ENCODE peak calls at places on chromosomes 11 and 22, in seven cellular contexts. One of them, this sample, is unnamed.

GRCh38 chr11:124602751-124603150 is 8.5 kb upstream of the PANX3 start:
- DNase-seq in A549: no peak
- DNase-seq in tibial nerve: no peak
- DNase-seq in stomach: no peak
- DNase-seq in transverse colon: no peak
- DNase-seq in H1: no peak
- DNase-seq in ovary: no peak
- DNase-seq in this sample: no peak

GRCh38 chr11:114614127-114614720 is 18.6 kb upstream of the NXPE4 start:
- DNase-seq in A549: no peak
- DNase-seq in tibial nerve: no peak
- DNase-seq in stomach: no peak
- DNase-seq in transverse colon: no peak
- DNase-seq in H1: no peak
- DNase-seq in ovary: no peak
- DNase-seq in this sample: no peak

GRCh38 chr11:1553808-1554594 is 18.1 kb downstream of the DUSP8 start:
- DNase-seq in A549: no peak
- DNase-seq in tibial nerve: no peak
- DNase-seq in stomach: peak
- DNase-seq in transverse colon: peak
- DNase-seq in H1: no peak
- DNase-seq in ovary: no peak
- DNase-seq in this sample: no peak

GRCh38 chr11:70247042-70247709 is 23.3 kb upstream of the PPFIA1 start:
- DNase-seq in A549: no peak
- DNase-seq in tibial nerve: no peak
- DNase-seq in stomach: no peak
- DNase-seq in transverse colon: no peak
- DNase-seq in H1: no peak
- DNase-seq in ovary: no peak
- DNase-seq in this sample: no peak

GRCh38 chr11:74462009-74462408 is 5.3 kb downstream of the KCNE3 start:
- DNase-seq in A549: no peak
- DNase-seq in tibial nerve: peak
- DNase-seq in stomach: peak
- DNase-seq in transverse colon: peak
- DNase-seq in H1: no peak
- DNase-seq in ovary: peak
- DNase-seq in this sample: peak

GRCh38 chr11:123478352-123478986 is 48.4 kb downstream of the GRAMD1B start:
- DNase-seq in A549: peak
- DNase-seq in tibial nerve: no peak
- DNase-seq in stomach: peak
- DNase-seq in transverse colon: peak
- DNase-seq in H1: peak
- DNase-seq in ovary: peak
- DNase-seq in this sample: no peak

GRCh38 chr11:33734441-33735165 is 1.6 kb downstream of the CD59 start:
- DNase-seq in A549: no peak
- DNase-seq in tibial nerve: no peak
- DNase-seq in stomach: peak
- DNase-seq in transverse colon: peak
- DNase-seq in H1: no peak
- DNase-seq in ovary: no peak
- DNase-seq in this sample: peak

GRCh38 chr11:135033545-135033944 is 621.5 kb upstream of the B3GAT1 start:
- DNase-seq in A549: no peak
- DNase-seq in tibial nerve: no peak
- DNase-seq in stomach: no peak
- DNase-seq in transverse colon: no peak
- DNase-seq in H1: peak
- DNase-seq in ovary: no peak
- DNase-seq in this sample: no peak

GRCh38 chr11:15841898-15842297 is 514.4 kb downstream of the SOX6 start:
- DNase-seq in A549: no peak
- DNase-seq in tibial nerve: no peak
- DNase-seq in stomach: no peak
- DNase-seq in transverse colon: peak
- DNase-seq in H1: no peak
- DNase-seq in ovary: no peak
- DNase-seq in this sample: no peak

GRCh38 chr11:69044111-69045013 is 4.4 kb upstream of the TPCN2 start:
- DNase-seq in A549: peak
- DNase-seq in tibial nerve: peak
- DNase-seq in stomach: peak
- DNase-seq in transverse colon: peak
- DNase-seq in H1: peak
- DNase-seq in ovary: peak
- DNase-seq in this sample: peak

DNA sequence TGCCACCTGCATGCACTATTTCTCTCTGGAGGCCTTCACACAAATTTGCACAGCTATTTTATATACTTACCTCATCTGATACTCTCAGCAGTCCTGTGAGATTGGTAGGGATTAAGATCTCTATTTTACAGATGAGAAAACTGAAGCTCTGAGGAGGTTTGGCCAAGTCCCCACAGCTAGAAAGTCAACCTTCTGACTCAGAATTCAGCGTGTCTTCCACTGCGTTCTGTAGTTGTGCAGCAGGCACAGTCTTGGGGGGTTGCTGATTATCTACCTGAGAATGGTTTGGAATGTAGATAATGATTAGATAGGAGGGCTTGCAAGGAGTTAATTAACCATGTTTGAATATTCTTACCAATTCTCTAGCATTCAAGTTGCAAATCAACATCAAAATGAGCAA is 2.5 kb upstream of the SORL1 start:
- DNase-seq in A549: no peak
- DNase-seq in tibial nerve: no peak
- DNase-seq in stomach: no peak
- DNase-seq in transverse colon: no peak
- DNase-seq in H1: no peak
- DNase-seq in ovary: no peak
- DNase-seq in this sample: no peak
- H3K27ac ChIP-seq in A549: no peak
- H3K27ac ChIP-seq in tibial nerve: no peak
- H3K27ac ChIP-seq in stomach: no peak
- H3K27ac ChIP-seq in transverse colon: peak
- H3K27ac ChIP-seq in H1: no peak
- H3K27ac ChIP-seq in ovary: no peak
- H3K27ac ChIP-seq in this sample: no peak

GRCh38 chr11:96389604-96390402 is at the start of the genes CCDC82 and JRKL:
- DNase-seq in A549: peak
- DNase-seq in tibial nerve: peak
- DNase-seq in stomach: peak
- DNase-seq in transverse colon: peak
- DNase-seq in H1: peak
- DNase-seq in ovary: peak
- DNase-seq in this sample: peak
- TF ChIP-seq EP300 in A549: no peak
- TF ChIP-seq EP300 in tibial nerve: peak
- TF ChIP-seq EP300 in stomach: no peak
- TF ChIP-seq EP300 in transverse colon: no peak
- TF ChIP-seq EP300 in H1: no peak
- TF ChIP-seq EP300 in ovary: no peak
- TF ChIP-seq EP300 in this sample: no peak

GRCh38 chr11:119422505-119423416 is at the start of gene THY1:
- DNase-seq in A549: no peak
- DNase-seq in tibial nerve: no peak
- DNase-seq in stomach: no peak
- DNase-seq in transverse colon: no peak
- DNase-seq in H1: no peak
- DNase-seq in ovary: no peak
- DNase-seq in this sample: no peak
- H3K27ac ChIP-seq in A549: peak
- H3K27ac ChIP-seq in tibial nerve: peak
- H3K27ac ChIP-seq in stomach: no peak
- H3K27ac ChIP-seq in transverse colon: peak
- H3K27ac ChIP-seq in H1: peak
- H3K27ac ChIP-seq in ovary: no peak
- H3K27ac ChIP-seq in this sample: peak

GRCh38 chr22:36330655-36331305 is 57.0 kb downstream of the MYH9 start:
- DNase-seq in A549: no peak
- DNase-seq in tibial nerve: no peak
- DNase-seq in stomach: no peak
- DNase-seq in transverse colon: no peak
- DNase-seq in H1: no peak
- DNase-seq in ovary: no peak
- DNase-seq in this sample: no peak

GRCh38 chr22:36331306-36331911 is 56.4 kb downstream of the MYH9 start:
- DNase-seq in A549: peak
- DNase-seq in tibial nerve: no peak
- DNase-seq in stomach: peak
- DNase-seq in transverse colon: peak
- DNase-seq in H1: peak
- DNase-seq in ovary: peak
- DNase-seq in this sample: no peak

GRCh38 chr22:36329217-36330078 is 58.3 kb downstream of the MYH9 start:
- DNase-seq in A549: peak
- DNase-seq in tibial nerve: no peak
- DNase-seq in stomach: peak
- DNase-seq in transverse colon: peak
- DNase-seq in H1: peak
- DNase-seq in ovary: peak
- DNase-seq in this sample: no peak

GRCh38 chr22:36328635-36329216 is 59.0 kb downstream of the MYH9 start:
- DNase-seq in A549: peak
- DNase-seq in tibial nerve: no peak
- DNase-seq in stomach: peak
- DNase-seq in transverse colon: peak
- DNase-seq in H1: no peak
- DNase-seq in ovary: peak
- DNase-seq in this sample: no peak

DNA sequence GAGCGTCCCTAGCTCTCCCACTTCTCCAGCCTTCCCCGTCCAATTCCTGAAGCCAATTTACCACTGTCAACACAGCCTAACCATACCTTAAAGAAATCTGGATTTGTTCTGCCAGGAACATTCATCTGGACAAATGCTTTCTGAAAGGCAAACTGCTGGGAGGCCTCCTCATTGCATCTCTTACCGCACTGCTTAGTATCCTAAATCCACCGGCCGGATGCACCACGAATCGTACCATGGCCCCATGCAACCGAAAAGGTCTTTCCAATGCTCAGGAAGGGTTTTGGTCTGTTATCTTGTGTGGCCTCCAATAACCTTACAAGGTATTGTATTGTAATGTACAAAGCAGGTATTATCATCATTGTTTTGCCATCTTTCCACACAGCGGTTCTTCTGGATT is 57.6 kb downstream of the MYH9 start:
- DNase-seq in A549: no peak
- DNase-seq in tibial nerve: no peak
- DNase-seq in stomach: no peak
- DNase-seq in transverse colon: no peak
- DNase-seq in H1: no peak
- DNase-seq in ovary: no peak
- DNase-seq in this sample: no peak
- TF ChIP-seq EP300 in A549: no peak
- TF ChIP-seq EP300 in tibial nerve: no peak
- TF ChIP-seq EP300 in stomach: no peak
- TF ChIP-seq EP300 in transverse colon: no peak
- TF ChIP-seq EP300 in H1: no peak
- TF ChIP-seq EP300 in ovary: no peak
- TF ChIP-seq EP300 in this sample: no peak

DNA sequence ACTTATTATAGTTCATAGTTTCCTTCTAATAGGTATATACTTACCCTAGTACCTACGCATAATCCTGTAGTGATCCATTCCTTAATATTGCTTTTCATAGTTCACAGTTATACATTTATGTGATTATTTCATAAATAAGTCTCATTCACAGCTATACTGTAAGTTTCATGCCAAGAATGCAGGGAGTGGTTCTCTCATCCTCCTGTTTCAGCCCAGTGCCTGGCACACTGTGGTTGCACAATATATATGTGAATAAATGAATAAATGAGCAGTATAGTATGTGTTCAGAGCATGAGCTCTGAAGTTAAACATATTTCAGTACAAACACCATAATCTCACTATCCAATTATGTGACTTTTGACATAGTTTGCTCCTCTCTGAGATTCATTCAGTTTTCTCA is 115.8 kb downstream of the MAML2 start:
- DNase-seq in A549: no peak
- DNase-seq in tibial nerve: no peak
- DNase-seq in stomach: no peak
- DNase-seq in transverse colon: no peak
- DNase-seq in H1: no peak
- DNase-seq in ovary: no peak
- DNase-seq in this sample: no peak
- H3K27ac ChIP-seq in A549: no peak
- H3K27ac ChIP-seq in tibial nerve: peak
- H3K27ac ChIP-seq in stomach: no peak
- H3K27ac ChIP-seq in transverse colon: no peak
- H3K27ac ChIP-seq in H1: no peak
- H3K27ac ChIP-seq in ovary: no peak
- H3K27ac ChIP-seq in this sample: peak

GRCh38 chr11:87300640-87301381 is 263.1 kb downstream of the TMEM135 start:
- DNase-seq in A549: no peak
- DNase-seq in tibial nerve: no peak
- DNase-seq in stomach: no peak
- DNase-seq in transverse colon: peak
- DNase-seq in H1: no peak
- DNase-seq in ovary: no peak
- DNase-seq in this sample: no peak
- TF ChIP-seq EP300 in A549: no peak
- TF ChIP-seq EP300 in tibial nerve: no peak
- TF ChIP-seq EP300 in stomach: no peak
- TF ChIP-seq EP300 in transverse colon: no peak
- TF ChIP-seq EP300 in H1: no peak
- TF ChIP-seq EP300 in ovary: no peak
- TF ChIP-seq EP300 in this sample: no peak

GRCh38 chr11:63668396-63668795 is 2.8 kb downstream of the ATL3 start:
- DNase-seq in A549: no peak
- DNase-seq in tibial nerve: no peak
- DNase-seq in stomach: no peak
- DNase-seq in transverse colon: no peak
- DNase-seq in H1: no peak
- DNase-seq in ovary: no peak
- DNase-seq in this sample: no peak
- H3K27ac ChIP-seq in A549: peak
- H3K27ac ChIP-seq in tibial nerve: peak
- H3K27ac ChIP-seq in stomach: no peak
- H3K27ac ChIP-seq in transverse colon: peak
- H3K27ac ChIP-seq in H1: no peak
- H3K27ac ChIP-seq in ovary: no peak
- H3K27ac ChIP-seq in this sample: peak

This sample was measured in suprapubic skin.